ENCODE peak calls at places on chromosomes 4 and X, in ten cellular contexts. M, I, J, Y, F, X, O, V, E and S are unnamed samples.

GRCh38 chrX:134908235-134908834 is 82.5 kb upstream of the SMIM10 start:
- DNase-seq in M (no peak), I (no peak), J (peak), Y (no peak), F (no peak), X (no peak), O (peak), V (peak), E (peak), S (no peak)

GRCh38 chr4:123366144-123366748 is 30.3 kb upstream of the SPRY1 start:
- DNase-seq in M (no peak), I (no peak), J (no peak), Y (no peak), F (no peak), X (no peak), O (peak), V (no peak), E (no peak), S (no peak)

GRCh38 chr4:93203708-93204107 is 624.8 kb upstream of the ATOH1 start:
- DNase-seq in M (no peak), I (no peak), J (no peak), Y (no peak), F (no peak), X (no peak), O (no peak), V (peak), E (peak), S (no peak)

GRCh38 chr4:110630621-110631402 is 7.9 kb upstream of the PITX2 start:
- DNase-seq in M (no peak), I (no peak), J (no peak), Y (no peak), F (no peak), X (no peak), O (no peak), V (no peak), E (no peak), S (no peak)

GRCh38 chrX:149948001-149948400 is 9.7 kb upstream of the EOLA2 start:
- DNase-seq in M (no peak), I (no peak), J (no peak), Y (no peak), F (no peak), X (no peak), O (no peak), V (no peak), E (no peak), S (no peak)

GRCh38 chrX:121036951-121037350 is 10.5 kb upstream of the GLUD2 start:
- DNase-seq in M (no peak), I (no peak), J (no peak), Y (no peak), F (no peak), X (no peak), O (no peak), V (no peak), E (no peak), S (no peak)

GRCh38 chrX:155056877-155057792 is 13.8 kb downstream of the CMC4 start:
- DNase-seq in M (peak), I (peak), J (peak), Y (peak), F (no peak), X (peak), O (peak), V (peak), E (peak), S (no peak)

GRCh38 chrX:38805294-38806053 is 4.2 kb downstream of the MID1IP1 start:
- DNase-seq in M (peak), I (peak), J (peak), Y (peak), F (peak), X (peak), O (peak), V (peak), E (peak), S (no peak)

GRCh38 chrX:141839856-141840255 is 1.7 kb downstream of the MAGEC3 start:
- DNase-seq in M (no peak), I (no peak), J (peak), Y (no peak), F (no peak), X (no peak), O (no peak), V (peak), E (no peak), S (no peak)

GRCh38 chr4:8079031-8079885 is 79.4 kb downstream of the ABLIM2 start:
- DNase-seq in M (no peak), I (no peak), J (peak), Y (peak), F (no peak), X (no peak), O (no peak), V (peak), E (no peak), S (no peak)

GRCh38 chrX:100264200-100264599 is 145.9 kb downstream of the PCDH19 start:
- DNase-seq in M (no peak), I (no peak), J (no peak), Y (no peak), F (no peak), X (no peak), O (no peak), V (no peak), E (no peak), S (peak)

GRCh38 chrX:113947548-113947947 is 636.3 kb upstream of the HTR2C start:
- DNase-seq in M (no peak), I (no peak), J (no peak), Y (no peak), F (no peak), X (no peak), O (no peak), V (no peak), E (no peak), S (no peak)

GRCh38 chr4:637536-637935 is 12.2 kb downstream of the PDE6B start:
- DNase-seq in M (no peak), I (no peak), J (peak), Y (no peak), F (peak), X (peak), O (no peak), V (no peak), E (no peak), S (no peak)

GRCh38 chr4:110245567-110245966 is 47.2 kb upstream of the ELOVL6 start:
- DNase-seq in M (no peak), I (no peak), J (peak), Y (no peak), F (no peak), X (no peak), O (no peak), V (peak), E (peak), S (no peak)

GRCh38 chr4:154485127-154485773 is 6.3 kb downstream of the DCHS2 start:
- DNase-seq in M (no peak), I (no peak), J (no peak), Y (no peak), F (no peak), X (no peak), O (peak), V (no peak), E (no peak), S (no peak)

GRCh38 chr4:42344260-42344659 is 53.0 kb upstream of the SHISA3 start:
- DNase-seq in M (no peak), I (no peak), J (no peak), Y (no peak), F (no peak), X (no peak), O (no peak), V (no peak), E (no peak), S (no peak)

GRCh38 chr4:150232029-150232428 is 153.8 kb downstream of the DCLK2 start:
- DNase-seq in M (no peak), I (no peak), J (no peak), Y (no peak), F (no peak), X (no peak), O (no peak), V (no peak), E (peak), S (no peak)

GRCh38 chrX:9318213-9318612 is 146.6 kb upstream of the TBL1X start:
- DNase-seq in M (no peak), I (no peak), J (no peak), Y (no peak), F (no peak), X (no peak), O (no peak), V (no peak), E (no peak), S (no peak)

DNA sequence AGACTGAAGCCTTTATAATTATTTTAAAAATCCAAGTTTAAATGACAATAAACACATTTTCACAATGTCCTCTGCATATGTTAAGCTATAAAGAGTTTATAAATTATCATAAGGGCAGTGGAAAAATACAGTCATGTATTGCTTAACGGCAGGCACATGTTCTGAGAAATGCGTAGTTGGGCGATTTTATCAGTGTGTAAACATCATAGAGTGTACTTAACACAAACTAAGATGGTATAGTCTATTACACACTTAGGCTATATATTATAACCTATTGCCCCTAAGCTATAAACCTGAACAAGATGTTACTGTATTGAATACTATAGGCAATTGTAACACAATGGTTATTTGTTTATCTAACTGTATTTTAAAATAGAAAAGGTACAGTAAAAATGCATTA is 254.7 kb downstream of the GABRG1 start:
- DNase-seq in M (no peak), I (no peak), J (no peak), Y (no peak), F (no peak), X (no peak), O (no peak), V (no peak), E (no peak), S (no peak)
- TF ChIP-seq CTCF in M (no peak), I (no peak), J (no peak), Y (no peak), F (no peak), X (no peak), O (no peak), V (no peak), E (no peak), S (no peak)

GRCh38 chrX:111095974-111096870 is at the start of gene PAK3:
- DNase-seq in M (peak), I (peak), J (peak), Y (no peak), F (peak), X (peak), O (no peak), V (peak), E (peak), S (no peak)
- H3K4me3 ChIP-seq in M (peak), I (peak), J (peak), Y (peak), F (peak), X (peak), O (no peak), V (peak), E (peak), S (peak)

GRCh38 chr4:83054928-83055327 is 19.9 kb downstream of the COPS4 start:
- DNase-seq in M (no peak), I (no peak), J (peak), Y (no peak), F (no peak), X (no peak), O (peak), V (peak), E (peak), S (no peak)
- TF ChIP-seq CTCF in M (no peak), I (no peak), J (peak), Y (peak), F (peak), X (no peak), O (peak), V (peak), E (peak), S (peak)

DNA sequence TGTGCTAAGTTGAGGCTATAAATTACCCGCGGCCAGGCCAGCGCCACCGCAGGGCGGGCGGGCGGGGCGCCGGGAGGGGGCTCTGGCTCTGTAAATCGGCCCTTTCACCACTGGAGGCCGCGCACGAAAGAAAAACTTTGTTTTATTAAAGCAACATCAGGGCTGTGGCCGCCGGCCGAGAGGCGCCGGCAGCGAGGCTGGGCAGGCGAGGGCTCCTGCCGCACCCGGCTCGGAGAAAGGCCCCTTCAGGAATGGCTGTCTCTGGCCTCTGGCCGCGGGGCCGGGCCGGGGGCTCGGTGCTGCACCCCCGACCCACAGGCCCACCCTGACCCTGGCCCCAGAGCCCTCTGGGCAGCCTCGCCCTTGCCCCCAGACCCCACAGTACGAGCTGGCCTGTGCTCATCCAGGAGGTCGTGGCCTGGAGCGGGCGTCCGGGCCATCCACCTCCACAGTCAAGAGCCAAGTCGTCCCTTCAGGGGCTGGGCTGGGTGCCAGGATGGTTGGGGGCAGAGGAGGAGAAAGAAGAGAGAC is 29.5 kb upstream of the FGFR3 start:
- DNase-seq in M (peak), I (no peak), J (peak), Y (no peak), F (no peak), X (no peak), O (peak), V (peak), E (peak), S (no peak)
- H3K4me3 ChIP-seq in M (no peak), I (no peak), J (peak), Y (peak), F (no peak), X (no peak), O (no peak), V (no peak), E (no peak), S (no peak)